ENCODE peak calls at places on chromosomes 16 and 17, in five cellular contexts. K is SHP77; D is caudate nucleus; J is activated T-cell treated with anti-CD3 and anti-CD28 coated beads, Interleukin-2, amount 50 U/mL, for 48 hours; E is cardiac muscle cell. T is an unnamed sample.

GRCh38 chr17:17874478-17874877 is 37.7 kb upstream of the SREBF1 start:
- DNase-seq in K (no peak), D (no peak), J (no peak), E (peak; percentile 4), T (no peak)

GRCh38 chr17:40022497-40022896 is 7.3 kb downstream of the CSF3 start:
- DNase-seq in K (no peak), D (no peak), J (no peak), E (no peak), T (no peak)

GRCh38 chr16:68364601-68364998 is 53.8 kb downstream of the PRMT7 start:
- DNase-seq in K (no peak), D (peak; percentile 33), J (no peak), E (peak; percentile 45), T (no peak)

GRCh38 chr16:81376880-81377279 is 62.1 kb downstream of the GAN start:
- DNase-seq in K (no peak), D (no peak), J (peak; percentile 39), E (peak; percentile 6), T (no peak)

GRCh38 chr16:87457724-87458423 is 35.0 kb downstream of the ZCCHC14 start:
- DNase-seq in K (no peak), D (no peak), J (peak; percentile 70), E (peak; percentile 90), T (no peak)

GRCh38 chr17:76414334-76415295 is 30.2 kb downstream of the SPHK1 start:
- DNase-seq in K (peak; percentile 91), D (peak; percentile 55), J (no peak), E (peak; percentile 81), T (no peak)

GRCh38 chr16:27302126-27302525 is 11.6 kb upstream of the IL4R start:
- DNase-seq in K (no peak), D (no peak), J (no peak), E (no peak), T (no peak)

GRCh38 chr17:79531191-79531590 is 79.7 kb downstream of the RBFOX3 start:
- DNase-seq in K (no peak), D (no peak), J (no peak), E (no peak), T (no peak)

GRCh38 chr16:53511403-53512280 is 8.6 kb upstream of the AKTIP start:
- DNase-seq in K (peak; percentile 84), D (no peak), J (no peak), E (no peak), T (no peak)

GRCh38 chr16:57562669-57563486 is 20.4 kb downstream of the ADGRG5 start:
- DNase-seq in K (no peak), D (no peak), J (peak; percentile 9), E (no peak), T (no peak)

GRCh38 chr17:64037180-64037579 is 16.7 kb upstream of the ICAM2 start:
- DNase-seq in K (no peak), D (no peak), J (no peak), E (no peak), T (no peak)

GRCh38 chr17:81037783-81038733 is 3.1 kb downstream of the BAIAP2 start:
- DNase-seq in K (no peak), D (no peak), J (no peak), E (no peak), T (no peak)

GRCh38 chr17:54085934-54086333 is 263.2 kb downstream of the KIF2B start:
- DNase-seq in K (peak; percentile 88), D (no peak), J (no peak), E (peak; percentile 21), T (peak; percentile 4)

GRCh38 chr16:19382887-19383816 is 34.5 kb upstream of the TMC5 start:
- DNase-seq in K (peak; percentile 52), D (peak; percentile 2), J (no peak), E (no peak), T (no peak)

GRCh38 chr17:82424001-82424862 is 5.8 kb upstream of the OGFOD3 start:
- DNase-seq in K (peak; percentile 55), D (no peak), J (peak; percentile 73), E (peak; percentile 60), T (no peak)

GRCh38 chr17:78935419-78936323 is 10.5 kb upstream of the TIMP2 start:
- DNase-seq in K (peak; percentile 93), D (no peak), J (no peak), E (peak; percentile 98), T (no peak)

GRCh38 chr17:2685696-2686095 is 25.9 kb downstream of the CLUH start:
- DNase-seq in K (no peak), D (no peak), J (no peak), E (no peak), T (no peak)

GRCh38 chr16:86171329-86171728 is 272.4 kb downstream of the IRF8 start:
- DNase-seq in K (no peak), D (no peak), J (no peak), E (peak; percentile 15), T (no peak)

GRCh38 chr17:13204607-13205237 is 186.9 kb upstream of the ELAC2 start:
- DNase-seq in K (no peak), D (no peak), J (no peak), E (no peak), T (no peak)

GRCh38 chr17:49409066-49409465 is 5.6 kb downstream of the PHB1 start:
- DNase-seq in K (no peak), D (no peak), J (no peak), E (no peak), T (no peak)